ENCODE peak calls at places on chromosomes 4 and X, in six cellular contexts. A, M, F, X, S and Z are unnamed samples.

GRCh38 chr4:103008875-103009729 is 10.4 kb downstream of the SLC9B1 start:
- DNase-seq in F (no peak), X (no peak), A (peak), S (peak), M (no peak), Z (no peak)

GRCh38 chrX:101291204-101291603 is at the start of gene TAF7L:
- DNase-seq in M (no peak), X (no peak), A (peak), S (no peak), F (no peak), Z (no peak)

GRCh38 chr4:188812644-188813043 is 673.4 kb downstream of the TRIML1 start:
- DNase-seq in S (no peak), A (no peak), M (no peak), X (no peak), F (no peak), Z (no peak)

GRCh38 chr4:213971-214370 is 89.7 kb downstream of the ZNF718 start:
- DNase-seq in M (no peak), A (no peak), X (no peak), F (no peak), S (no peak), Z (no peak)

GRCh38 chr4:71267244-71267643 is 71.6 kb upstream of the SLC4A4 start:
- DNase-seq in F (no peak), M (no peak), S (no peak), A (peak), X (no peak), Z (no peak)

GRCh38 chr4:164204434-164204833 is 549.5 kb upstream of the SMIM31 start:
- DNase-seq in M (no peak), S (no peak), F (no peak), X (no peak), A (peak), Z (peak)

GRCh38 chr4:1249148-1249730 is 309 bp upstream of the CTBP1 start:
- DNase-seq in A (peak), S (peak), F (peak), M (peak), X (peak), Z (peak)

GRCh38 chrX:16743604-16744325 is 24.4 kb downstream of the SYAP1 start:
- DNase-seq in M (no peak), S (no peak), F (no peak), A (peak), X (no peak), Z (peak)

GRCh38 chr4:122285285-122285684 is 93.5 kb upstream of the ADAD1 start:
- DNase-seq in A (peak), M (no peak), F (no peak), X (no peak), S (no peak), Z (no peak)

GRCh38 chr4:174181827-174182226 is 101.6 kb downstream of the FBXO8 start:
- DNase-seq in S (no peak), M (no peak), A (no peak), F (no peak), X (no peak), Z (no peak)

GRCh38 chr4:103207673-103208072 is 9.5 kb upstream of the CENPE start:
- DNase-seq in X (no peak), A (no peak), M (no peak), S (no peak), F (no peak), Z (no peak)

GRCh38 chr4:11966782-11967181 is 538.1 kb upstream of the HS3ST1 start:
- DNase-seq in F (no peak), M (no peak), A (no peak), X (no peak), S (no peak), Z (no peak)

GRCh38 chr4:17103231-17103630 is 204.8 kb upstream of the LDB2 start:
- DNase-seq in X (no peak), M (no peak), F (no peak), S (no peak), A (peak), Z (no peak)

GRCh38 chr4:89284828-89285227 is 22.8 kb downstream of the GPRIN3 start:
- DNase-seq in X (no peak), F (no peak), A (no peak), S (no peak), M (no peak), Z (no peak)

GRCh38 chrX:94045724-94046123 is 371.7 kb downstream of the FAM133A start:
- DNase-seq in X (no peak), M (no peak), S (no peak), F (no peak), A (no peak), Z (no peak)

GRCh38 chrX:136176399-136176825 is 29.1 kb downstream of the FHL1 start:
- DNase-seq in X (no peak), S (no peak), F (no peak), M (no peak), A (peak), Z (no peak)

GRCh38 chr4:10013722-10014121 is 7.6 kb downstream of the SLC2A9 start:
- DNase-seq in F (no peak), M (peak), S (no peak), A (no peak), X (no peak), Z (no peak)

GRCh38 chr4:27267435-27268355 is 407.1 kb downstream of the STIM2 start:
- DNase-seq in S (no peak), A (no peak), M (no peak), F (no peak), X (no peak), Z (no peak)

GRCh38 chr4:6574747-6575502 is at the start of gene MAN2B2:
- DNase-seq in F (peak), X (peak), S (peak), M (peak), A (peak), Z (no peak)
- H3K27ac ChIP-seq in F (no peak), X (peak), S (peak), M (no peak), A (peak), Z (no peak)

GRCh38 chr4:156949373-156949814 is 22.2 kb downstream of the PDGFC start:
- DNase-seq in F (no peak), X (no peak), A (peak), S (no peak), M (no peak), Z (peak)

GRCh38 chr4:156950950-156951349 is 20.6 kb downstream of the PDGFC start:
- DNase-seq in F (no peak), A (no peak), X (no peak), S (no peak), M (no peak), Z (no peak)

GRCh38 chr4:156948738-156949137 is 22.9 kb downstream of the PDGFC start:
- DNase-seq in S (no peak), A (no peak), F (no peak), M (no peak), X (no peak), Z (no peak)

GRCh38 chr4:156948133-156948532 is 23.5 kb downstream of the PDGFC start:
- DNase-seq in S (no peak), M (no peak), X (no peak), A (peak), F (no peak), Z (no peak)

GRCh38 chr4:156950090-156950489 is 21.5 kb downstream of the PDGFC start:
- DNase-seq in M (no peak), X (no peak), S (no peak), A (no peak), F (no peak), Z (no peak)
- H3K27ac ChIP-seq in M (peak), X (no peak), S (no peak), A (peak), F (no peak), Z (peak)

GRCh38 chr4:145842224-145842887 is 96.3 kb downstream of the ZNF827 start:
- DNase-seq in F (no peak), A (peak), M (no peak), X (no peak), S (no peak), Z (no peak)
- H3K27ac ChIP-seq in F (no peak), A (no peak), M (no peak), X (no peak), S (no peak), Z (peak)

GRCh38 chr4:84494518-84494917 is 4.6 kb downstream of the NKX6-1 start:
- DNase-seq in F (no peak), X (no peak), M (no peak), S (no peak), A (no peak), Z (no peak)
- H3K27ac ChIP-seq in F (no peak), X (no peak), M (peak), S (no peak), A (no peak), Z (no peak)

DNA sequence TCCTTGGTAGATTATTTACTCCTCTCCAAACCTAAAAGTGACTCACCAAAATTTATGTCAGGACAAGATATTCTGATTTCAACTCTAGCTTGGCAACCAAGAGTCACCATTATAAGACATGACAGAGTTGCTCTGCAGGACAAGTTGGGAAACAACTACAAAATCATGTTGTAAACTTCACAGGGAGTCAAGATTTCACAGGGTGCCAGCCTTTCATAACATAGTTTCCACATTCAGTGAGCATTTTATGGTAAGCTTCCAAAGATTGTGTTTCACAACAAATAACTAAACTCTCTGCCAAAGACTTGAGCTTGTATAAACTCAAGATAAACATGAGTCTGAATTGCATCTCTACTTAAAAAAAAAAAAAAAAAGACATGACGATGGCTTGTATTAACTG is 121.0 kb upstream of the DIAPH2 start:
- DNase-seq in A (no peak), M (no peak), X (no peak), F (no peak), S (no peak), Z (no peak)
- H3K27ac ChIP-seq in A (no peak), M (no peak), X (no peak), F (peak), S (no peak), Z (no peak)

GRCh38 chr4:7843831-7844230 is 95.8 kb downstream of the AFAP1 start:
- DNase-seq in X (no peak), F (no peak), M (no peak), A (no peak), S (no peak), Z (no peak)
- H3K27ac ChIP-seq in X (no peak), F (no peak), M (no peak), A (peak), S (no peak), Z (peak)

GRCh38 chrX:56025872-56026571 is 206.1 kb upstream of the KLF8 start:
- DNase-seq in S (no peak), M (no peak), A (no peak), X (no peak), F (no peak), Z (no peak)

GRCh38 chrX:56026816-56027215 is 205.3 kb upstream of the KLF8 start:
- DNase-seq in F (no peak), M (no peak), X (no peak), A (no peak), S (no peak), Z (no peak)

GRCh38 chrX:56031409-56031808 is 200.7 kb upstream of the KLF8 start:
- DNase-seq in X (no peak), A (no peak), F (no peak), S (no peak), M (no peak), Z (no peak)

GRCh38 chrX:56029188-56029587 is 203.0 kb upstream of the KLF8 start:
- DNase-seq in X (no peak), S (no peak), M (no peak), F (no peak), A (no peak), Z (no peak)

DNA sequence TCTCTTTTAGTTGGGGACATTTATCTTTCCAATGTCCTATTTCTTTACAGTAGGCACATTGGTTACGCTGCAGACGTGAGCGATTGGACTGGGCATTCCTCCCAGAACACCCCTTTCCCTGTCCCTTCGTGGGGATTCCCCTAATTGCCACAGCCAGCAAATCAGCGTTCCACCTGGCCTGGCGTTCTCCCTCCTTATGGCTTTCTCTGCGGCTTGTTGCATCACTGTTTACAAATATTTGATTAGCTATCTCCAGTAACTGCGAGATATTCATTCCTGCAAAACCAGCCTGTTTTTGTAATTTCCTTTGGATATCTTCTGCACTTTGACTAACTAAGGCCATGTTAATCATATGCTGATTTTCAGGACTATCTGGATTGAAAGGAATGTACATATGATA is 202.5 kb upstream of the KLF8 start:
- DNase-seq in X (no peak), A (no peak), M (no peak), S (no peak), F (no peak), Z (no peak)
- H3K27ac ChIP-seq in X (no peak), A (no peak), M (no peak), S (no peak), F (no peak), Z (no peak)

DNA sequence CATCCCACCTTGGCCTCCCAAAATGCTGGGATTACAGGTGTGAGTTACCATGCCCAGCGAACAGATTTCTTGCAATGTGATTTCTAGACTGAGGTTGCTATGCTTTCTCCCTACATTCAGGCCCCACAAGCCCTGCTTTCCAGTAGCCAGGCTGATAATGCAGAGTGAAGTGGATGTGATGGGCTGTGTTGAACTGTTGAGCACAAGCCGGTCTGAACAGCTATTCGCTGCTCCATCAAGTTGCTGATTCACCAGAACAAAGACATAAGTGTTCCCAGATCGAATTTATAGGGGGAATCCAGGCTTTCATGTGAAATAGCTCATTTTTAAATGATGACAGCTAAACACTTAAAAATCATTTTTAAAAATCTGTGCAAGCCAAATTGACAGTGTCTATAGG is 8.0 kb downstream of the NIPAL1 start:
- DNase-seq in M (no peak), F (no peak), A (no peak), S (no peak), X (no peak), Z (no peak)
- H3K27ac ChIP-seq in M (no peak), F (no peak), A (no peak), S (no peak), X (peak), Z (no peak)

GRCh38 chr4:138644322-138644721 is 371.3 kb upstream of the NOCT start:
- DNase-seq in S (no peak), M (no peak), A (no peak), X (no peak), F (no peak), Z (no peak)

GRCh38 chr4:138646383-138646782 is 369.2 kb upstream of the NOCT start:
- DNase-seq in F (no peak), A (no peak), X (no peak), S (no peak), M (no peak), Z (no peak)

GRCh38 chr4:138643827-138644226 is 371.8 kb upstream of the NOCT start:
- DNase-seq in X (no peak), M (no peak), S (no peak), A (peak), F (no peak), Z (no peak)

GRCh38 chr4:138645289-138645688 is 370.3 kb upstream of the NOCT start:
- DNase-seq in A (peak), M (no peak), X (no peak), F (no peak), S (no peak), Z (no peak)

GRCh38 chr4:138647433-138647832 is 368.1 kb upstream of the NOCT start:
- DNase-seq in A (no peak), F (no peak), M (no peak), X (no peak), S (no peak), Z (no peak)
- H3K27ac ChIP-seq in A (no peak), F (no peak), M (no peak), X (no peak), S (no peak), Z (no peak)